ENCODE peak calls at places on chromosome 19, in five cellular contexts. Y, W, E, J and R are unnamed samples.

GRCh38 chr19:48501446-48501960 is 10.1 kb downstream of the LMTK3 start:
- DNase-seq in W (peak), Y (peak), E (no peak), J (no peak), R (peak)

GRCh38 chr19:45794627-45795026 is 2.0 kb upstream of the DMWD start:
- DNase-seq in E (no peak), W (no peak), J (no peak), Y (no peak), R (no peak)

GRCh38 chr19:18233224-18233825 is 7.1 kb upstream of the PDE4C start:
- DNase-seq in E (no peak), W (peak), Y (peak), J (no peak), R (peak)

GRCh38 chr19:28148554-28148953 is 1064.4 kb downstream of the UQCRFS1 start:
- DNase-seq in E (no peak), Y (no peak), W (no peak), J (no peak), R (no peak)

GRCh38 chr19:42280761-42281174 is 11.7 kb downstream of the CIC start:
- DNase-seq in J (no peak), E (no peak), Y (peak), W (no peak), R (no peak)

GRCh38 chr19:10895363-10895762 is 24.0 kb downstream of the CARM1 start:
- DNase-seq in E (no peak), J (no peak), Y (no peak), W (no peak), R (no peak)

GRCh38 chr19:30669329-30670010 is 297.3 kb downstream of the ZNF536 start:
- DNase-seq in J (peak), W (peak), E (peak), Y (peak), R (peak)

GRCh38 chr19:40596608-40597328 is 4.4 kb upstream of the LTBP4 start:
- DNase-seq in E (no peak), J (peak), W (peak), Y (peak), R (peak)

GRCh38 chr19:42089772-42090171 is 13.8 kb downstream of the ZNF574 start:
- DNase-seq in W (no peak), E (no peak), Y (no peak), J (no peak), R (no peak)

GRCh38 chr19:54478677-54479266 is 5.7 kb upstream of the CDC42EP5 start:
- DNase-seq in J (no peak), E (no peak), Y (no peak), W (no peak), R (no peak)

GRCh38 chr19:11479470-11480080 is 1.3 kb downstream of the ELAVL3 start:
- DNase-seq in W (no peak), J (no peak), Y (peak), E (no peak), R (no peak)

GRCh38 chr19:12255372-12255771 is 39.3 kb downstream of the ZNF44 start:
- DNase-seq in Y (no peak), E (no peak), W (no peak), J (no peak), R (no peak)

GRCh38 chr19:34539396-34539795 is 57.8 kb downstream of the WTIP start:
- DNase-seq in E (no peak), W (no peak), Y (no peak), J (no peak), R (no peak)

GRCh38 chr19:47641891-47642485 is 33.1 kb downstream of the BICRA start:
- DNase-seq in E (no peak), Y (no peak), W (no peak), J (no peak), R (no peak)

GRCh38 chr19:33063356-33064116 is 1.2 kb downstream of the RHPN2 start:
- DNase-seq in Y (peak), J (no peak), W (no peak), E (no peak), R (peak)

GRCh38 chr19:42252365-42253244 is 2.3 kb downstream of the ERF start:
- DNase-seq in E (peak), Y (no peak), W (peak), J (peak), R (no peak)

GRCh38 chr19:50458396-50459066 is 17.8 kb upstream of the EMC10 start:
- DNase-seq in W (no peak), J (no peak), E (no peak), Y (no peak), R (no peak)

GRCh38 chr19:40116075-40116474 is 25.3 kb upstream of the ZNF780A start:
- DNase-seq in E (no peak), W (no peak), J (no peak), Y (no peak), R (no peak)

GRCh38 chr19:49492573-49493411 is 3.4 kb upstream of the RPS11 start:
- DNase-seq in E (no peak), J (no peak), W (no peak), Y (no peak), R (no peak)

GRCh38 chr19:2034729-2035589 is 16.1 kb downstream of the MKNK2 start:
- DNase-seq in W (peak), J (peak), E (peak), Y (peak), R (peak)

GRCh38 chr19:2033115-2033824 is 17.8 kb upstream of the BTBD2 start:
- DNase-seq in J (no peak), W (no peak), E (no peak), Y (no peak), R (no peak)

GRCh38 chr19:2033825-2034159 is 17.3 kb downstream of the MKNK2 start:
- DNase-seq in Y (no peak), E (no peak), J (peak), W (no peak), R (no peak)

GRCh38 chr19:2035590-2035991 is 15.5 kb downstream of the MKNK2 start:
- DNase-seq in E (no peak), J (peak), Y (no peak), W (no peak), R (no peak)

DNA sequence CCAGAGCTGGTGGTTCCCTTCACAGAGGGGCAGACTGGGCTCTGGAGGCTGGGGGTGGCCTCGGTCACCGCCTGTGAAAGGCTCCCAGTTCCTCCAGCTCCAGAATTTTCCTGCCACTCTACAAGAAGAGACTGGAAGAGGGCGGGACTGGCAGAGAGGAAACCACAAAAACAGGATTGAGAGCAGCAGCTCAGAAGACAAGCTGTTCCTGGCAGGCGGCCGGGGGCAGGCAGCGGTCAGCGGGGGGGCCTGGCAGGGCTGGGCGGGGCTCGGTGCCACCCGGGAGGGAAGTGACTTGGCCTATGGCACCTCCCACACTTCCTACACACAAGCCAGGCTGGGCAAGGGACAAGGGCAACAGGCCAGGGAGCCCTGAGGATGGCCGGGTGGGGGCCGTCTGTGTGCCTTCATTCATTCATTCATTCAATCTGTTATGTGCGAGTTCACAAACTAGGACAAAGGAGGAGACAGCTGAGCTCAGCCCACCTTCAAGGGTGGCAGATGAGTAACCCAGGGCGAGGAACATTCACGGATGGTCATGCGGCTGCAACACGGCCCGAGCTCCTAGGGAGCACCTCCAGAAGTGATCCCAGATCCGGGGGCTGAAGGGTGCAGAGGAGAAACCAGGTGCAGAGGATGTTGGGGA is 16.9 kb upstream of the BTBD2 start:
- DNase-seq in J (peak), E (peak), Y (peak), W (peak), R (peak)
- TF ChIP-seq EP300 in J (peak), E (peak), Y (peak), W (peak), R (peak)

GRCh38 chr19:38930776-38931761 is at the start of gene MRPS12:
- DNase-seq in E (peak), Y (peak), W (peak), J (peak), R (peak)
- TF ChIP-seq POLR2A in E (no peak), Y (peak), W (no peak), J (peak), R (no peak)

GRCh38 chr19:8639821-8640401 is 9.5 kb downstream of the NFILZ start:
- DNase-seq in W (no peak), Y (no peak), E (no peak), J (no peak), R (no peak)
- TF ChIP-seq EP300 in W (no peak), Y (no peak), E (no peak), J (no peak), R (no peak)

GRCh38 chr19:2340496-2341246 is 12.2 kb downstream of the SPPL2B start:
- DNase-seq in J (no peak), E (no peak), Y (no peak), W (no peak), R (no peak)

GRCh38 chr19:2341247-2341705 is 12.8 kb downstream of the SPPL2B start:
- DNase-seq in Y (no peak), E (no peak), J (no peak), W (no peak), R (no peak)

GRCh38 chr19:2338055-2338615 is 9.7 kb downstream of the SPPL2B start:
- DNase-seq in W (no peak), E (no peak), Y (no peak), J (no peak), R (no peak)

GRCh38 chr19:2338751-2339643 is 10.5 kb downstream of the SPPL2B start:
- DNase-seq in E (no peak), Y (no peak), W (no peak), J (no peak), R (no peak)

GRCh38 chr19:2339644-2340310 is 11.3 kb downstream of the SPPL2B start:
- DNase-seq in E (no peak), W (no peak), Y (no peak), J (no peak), R (no peak)
- TF ChIP-seq POLR2A in E (no peak), W (no peak), Y (no peak), J (no peak), R (no peak)

DNA sequence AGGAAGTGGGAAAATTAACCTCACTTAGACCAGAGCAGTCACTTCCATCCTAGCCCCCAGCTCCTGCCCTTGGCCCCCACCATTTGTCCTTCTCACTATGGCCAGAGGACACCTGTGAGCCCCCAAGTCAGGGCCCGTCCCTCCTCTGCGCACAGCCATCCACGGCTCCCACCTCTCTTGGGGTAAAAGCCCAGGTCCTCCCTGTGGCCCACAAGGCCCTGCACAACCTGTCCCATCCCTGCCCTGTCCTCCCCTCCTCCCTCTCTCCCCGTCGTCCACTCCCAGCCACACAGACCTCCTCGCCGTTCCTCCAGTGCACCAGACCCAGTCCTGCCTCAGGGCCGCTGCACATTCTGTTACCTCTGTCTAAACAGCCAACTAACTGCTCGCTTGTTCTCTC is 53.9 kb downstream of the SMIM24 start:
- DNase-seq in E (no peak), Y (no peak), J (no peak), W (no peak), R (no peak)
- TF ChIP-seq EP300 in E (no peak), Y (no peak), J (no peak), W (no peak), R (no peak)

DNA sequence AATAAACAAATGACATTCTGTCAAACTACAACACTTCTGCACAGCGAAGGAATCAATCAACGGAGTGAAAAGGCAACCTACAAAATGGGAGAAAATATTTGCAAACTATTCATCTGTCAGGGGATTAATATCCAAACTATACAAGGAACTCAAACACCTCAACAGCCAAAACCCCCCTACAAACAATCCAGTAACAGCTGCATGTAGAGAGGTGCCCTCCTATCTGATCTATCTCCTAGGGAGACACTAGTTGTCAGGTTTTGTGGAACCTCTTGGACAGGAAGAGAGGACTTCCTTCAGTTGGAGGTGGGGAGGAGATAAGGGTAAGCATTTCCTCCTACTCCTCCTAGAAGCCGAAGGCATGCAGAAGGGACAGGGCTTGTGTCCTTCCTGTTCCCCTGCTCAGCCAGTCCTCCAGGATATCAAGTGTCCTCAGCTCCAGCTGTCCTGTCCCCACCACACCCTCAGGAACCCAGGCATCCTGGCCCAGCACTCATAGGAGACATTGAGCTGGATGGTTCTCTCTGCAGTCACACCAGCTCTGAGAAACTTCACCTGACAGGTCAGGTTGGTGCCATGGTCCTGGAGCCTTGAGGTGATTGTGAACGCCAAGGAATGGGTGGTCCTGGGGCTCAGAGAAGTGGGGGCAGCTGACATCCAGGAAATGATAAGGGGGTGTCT is 9.8 kb upstream of the SIGLEC8 start:
- DNase-seq in J (peak), W (no peak), Y (no peak), E (no peak), R (peak)
- TF ChIP-seq POLR2A in J (no peak), W (no peak), Y (no peak), E (no peak), R (no peak)

GRCh38 chr19:16371540-16371986 is 46.9 kb downstream of the KLF2 start:
- DNase-seq in J (no peak), Y (peak), E (no peak), W (peak), R (peak)
- TF ChIP-seq EP300 in J (no peak), Y (no peak), E (peak), W (peak), R (no peak)